ENCODE peak calls at places on chromosomes 12 and 14, in eight cellular contexts. One of them, this sample, is unnamed.

GRCh38 chr12:14219156-14219555 is 146.3 kb upstream of the ATF7IP start:
- DNase-seq in GM13977: no peak
- DNase-seq in HFFc6: no peak
- DNase-seq in fibroblast of lung: no peak
- DNase-seq in cardiac fibroblast: no peak
- DNase-seq in A549: no peak
- DNase-seq in brain microvascular endothelial cell: no peak
- DNase-seq in neural crest cell: no peak
- DNase-seq in this sample: no peak

GRCh38 chr14:61119006-61119405 is 138.0 kb downstream of the SLC38A6 start:
- DNase-seq in GM13977: no peak
- DNase-seq in HFFc6: no peak
- DNase-seq in fibroblast of lung: no peak
- DNase-seq in cardiac fibroblast: no peak
- DNase-seq in A549: no peak
- DNase-seq in brain microvascular endothelial cell: no peak
- DNase-seq in neural crest cell: no peak
- DNase-seq in this sample: no peak

GRCh38 chr12:9372202-9372601 is 164.0 kb upstream of the PZP start:
- DNase-seq in GM13977: no peak
- DNase-seq in HFFc6: no peak
- DNase-seq in fibroblast of lung: peak; percentile 43
- DNase-seq in cardiac fibroblast: no peak
- DNase-seq in A549: no peak
- DNase-seq in brain microvascular endothelial cell: peak; percentile 11
- DNase-seq in neural crest cell: no peak
- DNase-seq in this sample: no peak

GRCh38 chr12:12788675-12789368 is 3.4 kb downstream of the APOLD1 start:
- DNase-seq in GM13977: peak; percentile 69
- DNase-seq in HFFc6: peak; percentile 59
- DNase-seq in fibroblast of lung: peak; percentile 86
- DNase-seq in cardiac fibroblast: peak; percentile 89
- DNase-seq in A549: peak; percentile 57
- DNase-seq in brain microvascular endothelial cell: no peak
- DNase-seq in neural crest cell: peak; percentile 36
- DNase-seq in this sample: peak; percentile 28

GRCh38 chr12:42918387-42918786 is 328.8 kb upstream of the PRICKLE1 start:
- DNase-seq in GM13977: no peak
- DNase-seq in HFFc6: no peak
- DNase-seq in fibroblast of lung: no peak
- DNase-seq in cardiac fibroblast: no peak
- DNase-seq in A549: no peak
- DNase-seq in brain microvascular endothelial cell: no peak
- DNase-seq in neural crest cell: no peak
- DNase-seq in this sample: no peak

GRCh38 chr12:2960432-2960956 is 1.3 kb downstream of the TEAD4 start:
- DNase-seq in GM13977: peak; percentile 52
- DNase-seq in HFFc6: peak; percentile 63
- DNase-seq in fibroblast of lung: peak; percentile 28
- DNase-seq in cardiac fibroblast: peak; percentile 25
- DNase-seq in A549: peak; percentile 40
- DNase-seq in brain microvascular endothelial cell: peak; percentile 36
- DNase-seq in neural crest cell: no peak
- DNase-seq in this sample: no peak

GRCh38 chr12:122079532-122080081 is 1.1 kb downstream of the MLXIP start:
- DNase-seq in GM13977: no peak
- DNase-seq in HFFc6: no peak
- DNase-seq in fibroblast of lung: no peak
- DNase-seq in cardiac fibroblast: no peak
- DNase-seq in A549: no peak
- DNase-seq in brain microvascular endothelial cell: no peak
- DNase-seq in neural crest cell: no peak
- DNase-seq in this sample: no peak

GRCh38 chr14:63770187-63770807 is 42.4 kb upstream of the SGPP1 start:
- DNase-seq in GM13977: peak; percentile 52
- DNase-seq in HFFc6: peak; percentile 57
- DNase-seq in fibroblast of lung: peak; percentile 71
- DNase-seq in cardiac fibroblast: peak; percentile 78
- DNase-seq in A549: no peak
- DNase-seq in brain microvascular endothelial cell: peak; percentile 53
- DNase-seq in neural crest cell: peak; percentile 19
- DNase-seq in this sample: no peak

GRCh38 chr12:66168410-66168809 is 1.4 kb downstream of the TMBIM4 start:
- DNase-seq in GM13977: no peak
- DNase-seq in HFFc6: no peak
- DNase-seq in fibroblast of lung: no peak
- DNase-seq in cardiac fibroblast: no peak
- DNase-seq in A549: no peak
- DNase-seq in brain microvascular endothelial cell: no peak
- DNase-seq in neural crest cell: no peak
- DNase-seq in this sample: no peak

GRCh38 chr12:102120886-102121285 is 903 bp downstream of the PARPBP start:
- DNase-seq in GM13977: peak; percentile 9
- DNase-seq in HFFc6: peak; percentile 46
- DNase-seq in fibroblast of lung: peak; percentile 30
- DNase-seq in cardiac fibroblast: peak; percentile 36
- DNase-seq in A549: peak; percentile 16
- DNase-seq in brain microvascular endothelial cell: peak; percentile 3
- DNase-seq in neural crest cell: no peak
- DNase-seq in this sample: no peak

GRCh38 chr12:6285532-6286306 is 24.8 kb upstream of the PLEKHG6 start:
- DNase-seq in GM13977: no peak
- DNase-seq in HFFc6: no peak
- DNase-seq in fibroblast of lung: peak; percentile 90
- DNase-seq in cardiac fibroblast: peak; percentile 75
- DNase-seq in A549: no peak
- DNase-seq in brain microvascular endothelial cell: no peak
- DNase-seq in neural crest cell: no peak
- DNase-seq in this sample: no peak

GRCh38 chr14:105065280-105066228 is at the start of gene GPR132:
- DNase-seq in GM13977: peak; percentile 93
- DNase-seq in HFFc6: no peak
- DNase-seq in fibroblast of lung: no peak
- DNase-seq in cardiac fibroblast: no peak
- DNase-seq in A549: no peak
- DNase-seq in brain microvascular endothelial cell: no peak
- DNase-seq in neural crest cell: no peak
- DNase-seq in this sample: no peak

GRCh38 chr14:90968025-90968424 is 92.4 kb downstream of the RPS6KA5 start:
- DNase-seq in GM13977: no peak
- DNase-seq in HFFc6: no peak
- DNase-seq in fibroblast of lung: peak; percentile 47
- DNase-seq in cardiac fibroblast: peak; percentile 57
- DNase-seq in A549: no peak
- DNase-seq in brain microvascular endothelial cell: peak; percentile 12
- DNase-seq in neural crest cell: no peak
- DNase-seq in this sample: no peak

GRCh38 chr12:110689601-110690430 is 901 bp upstream of the HVCN1 start:
- DNase-seq in GM13977: peak; percentile 84
- DNase-seq in HFFc6: no peak
- DNase-seq in fibroblast of lung: peak; percentile 26
- DNase-seq in cardiac fibroblast: peak; percentile 14
- DNase-seq in A549: no peak
- DNase-seq in brain microvascular endothelial cell: no peak
- DNase-seq in neural crest cell: no peak
- DNase-seq in this sample: no peak

GRCh38 chr14:50344116-50344775 is 32.1 kb downstream of the DMAC2L start:
- DNase-seq in GM13977: peak; percentile 65
- DNase-seq in HFFc6: no peak
- DNase-seq in fibroblast of lung: no peak
- DNase-seq in cardiac fibroblast: peak; percentile 68
- DNase-seq in A549: no peak
- DNase-seq in brain microvascular endothelial cell: no peak
- DNase-seq in neural crest cell: no peak
- DNase-seq in this sample: no peak
- TF ChIP-seq CTCF in GM13977: no peak
- TF ChIP-seq CTCF in HFFc6: no peak
- TF ChIP-seq CTCF in fibroblast of lung: no peak
- TF ChIP-seq CTCF in cardiac fibroblast: no peak
- TF ChIP-seq CTCF in A549: no peak
- TF ChIP-seq CTCF in brain microvascular endothelial cell: no peak
- TF ChIP-seq CTCF in neural crest cell: no peak
- TF ChIP-seq CTCF in this sample: no peak

GRCh38 chr12:52009081-52009751 is 2.5 kb downstream of the TAMALIN start:
- DNase-seq in GM13977: no peak
- DNase-seq in HFFc6: no peak
- DNase-seq in fibroblast of lung: no peak
- DNase-seq in cardiac fibroblast: peak; percentile 19
- DNase-seq in A549: no peak
- DNase-seq in brain microvascular endothelial cell: no peak
- DNase-seq in neural crest cell: no peak
- DNase-seq in this sample: no peak

GRCh38 chr12:52011602-52012214 is 5.0 kb downstream of the TAMALIN start:
- DNase-seq in GM13977: no peak
- DNase-seq in HFFc6: no peak
- DNase-seq in fibroblast of lung: no peak
- DNase-seq in cardiac fibroblast: no peak
- DNase-seq in A549: no peak
- DNase-seq in brain microvascular endothelial cell: no peak
- DNase-seq in neural crest cell: no peak
- DNase-seq in this sample: no peak

GRCh38 chr12:52007982-52008510 is 1.3 kb downstream of the TAMALIN start:
- DNase-seq in GM13977: no peak
- DNase-seq in HFFc6: no peak
- DNase-seq in fibroblast of lung: no peak
- DNase-seq in cardiac fibroblast: no peak
- DNase-seq in A549: no peak
- DNase-seq in brain microvascular endothelial cell: no peak
- DNase-seq in neural crest cell: no peak
- DNase-seq in this sample: no peak

GRCh38 chr12:52010692-52011601 is 4.2 kb downstream of the TAMALIN start:
- DNase-seq in GM13977: no peak
- DNase-seq in HFFc6: no peak
- DNase-seq in fibroblast of lung: no peak
- DNase-seq in cardiac fibroblast: no peak
- DNase-seq in A549: no peak
- DNase-seq in brain microvascular endothelial cell: no peak
- DNase-seq in neural crest cell: no peak
- DNase-seq in this sample: no peak

GRCh38 chr12:52010152-52010622 is 3.4 kb downstream of the TAMALIN start:
- DNase-seq in GM13977: no peak
- DNase-seq in HFFc6: peak; percentile 11
- DNase-seq in fibroblast of lung: peak; percentile 91
- DNase-seq in cardiac fibroblast: peak; percentile 81
- DNase-seq in A549: no peak
- DNase-seq in brain microvascular endothelial cell: peak; percentile 32
- DNase-seq in neural crest cell: peak; percentile 77
- DNase-seq in this sample: peak; percentile 73
- TF ChIP-seq CTCF in GM13977: no peak
- TF ChIP-seq CTCF in HFFc6: no peak
- TF ChIP-seq CTCF in fibroblast of lung: no peak
- TF ChIP-seq CTCF in cardiac fibroblast: no peak
- TF ChIP-seq CTCF in A549: no peak
- TF ChIP-seq CTCF in brain microvascular endothelial cell: no peak
- TF ChIP-seq CTCF in neural crest cell: no peak
- TF ChIP-seq CTCF in this sample: no peak

GRCh38 chr14:85417396-85417795 is 112.5 kb upstream of the FLRT2 start:
- DNase-seq in GM13977: no peak
- DNase-seq in HFFc6: no peak
- DNase-seq in fibroblast of lung: no peak
- DNase-seq in cardiac fibroblast: no peak
- DNase-seq in A549: no peak
- DNase-seq in brain microvascular endothelial cell: no peak
- DNase-seq in neural crest cell: no peak
- DNase-seq in this sample: no peak

GRCh38 chr14:85414142-85414541 is 115.8 kb upstream of the FLRT2 start:
- DNase-seq in GM13977: no peak
- DNase-seq in HFFc6: no peak
- DNase-seq in fibroblast of lung: no peak
- DNase-seq in cardiac fibroblast: peak; percentile 62
- DNase-seq in A549: no peak
- DNase-seq in brain microvascular endothelial cell: no peak
- DNase-seq in neural crest cell: no peak
- DNase-seq in this sample: no peak

GRCh38 chr14:85412756-85413155 is 117.2 kb upstream of the FLRT2 start:
- DNase-seq in GM13977: no peak
- DNase-seq in HFFc6: no peak
- DNase-seq in fibroblast of lung: no peak
- DNase-seq in cardiac fibroblast: no peak
- DNase-seq in A549: no peak
- DNase-seq in brain microvascular endothelial cell: no peak
- DNase-seq in neural crest cell: no peak
- DNase-seq in this sample: no peak

GRCh38 chr14:85416771-85417170 is 113.2 kb upstream of the FLRT2 start:
- DNase-seq in GM13977: no peak
- DNase-seq in HFFc6: peak; percentile 72
- DNase-seq in fibroblast of lung: peak; percentile 59
- DNase-seq in cardiac fibroblast: peak; percentile 91
- DNase-seq in A549: peak; percentile 15
- DNase-seq in brain microvascular endothelial cell: peak; percentile 80
- DNase-seq in neural crest cell: no peak
- DNase-seq in this sample: no peak

DNA sequence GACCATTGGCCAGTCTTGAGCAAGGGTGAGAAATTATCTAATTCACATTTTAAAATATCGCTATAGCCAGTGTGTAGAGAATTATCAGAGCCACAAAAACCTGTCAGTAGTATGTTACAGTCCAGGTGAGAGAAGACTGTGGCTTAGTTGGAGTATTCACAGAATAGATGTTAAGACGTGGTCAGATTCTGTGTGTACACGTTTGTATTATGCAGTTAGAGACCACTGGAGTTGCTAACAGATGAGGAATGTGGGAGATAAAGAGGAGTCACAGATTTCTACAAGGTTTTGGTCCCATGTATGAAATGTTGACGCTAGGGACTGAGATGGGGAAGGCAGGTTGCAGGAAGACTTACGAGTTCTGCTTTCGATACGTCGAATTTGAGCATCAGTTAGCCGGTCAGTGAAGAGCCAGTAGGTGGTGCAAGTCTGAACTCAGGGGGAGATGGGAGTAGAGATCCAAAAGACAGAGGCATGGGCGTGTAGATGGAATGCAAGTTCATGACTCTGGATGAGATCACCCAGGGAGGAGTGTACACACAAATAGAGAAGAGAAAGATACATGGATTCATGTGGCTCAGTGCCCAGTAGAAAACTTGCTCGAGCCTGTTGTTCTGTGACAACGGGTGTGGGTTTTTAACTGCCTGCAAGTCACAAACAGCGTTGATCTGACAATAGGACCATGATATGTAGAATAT is 114.8 kb upstream of the FLRT2 start:
- DNase-seq in GM13977: no peak
- DNase-seq in HFFc6: peak; percentile 94
- DNase-seq in fibroblast of lung: peak; percentile 86
- DNase-seq in cardiac fibroblast: peak; percentile 99
- DNase-seq in A549: peak; percentile 85
- DNase-seq in brain microvascular endothelial cell: peak; percentile 98
- DNase-seq in neural crest cell: no peak
- DNase-seq in this sample: peak; percentile 17
- TF ChIP-seq CTCF in GM13977: no peak
- TF ChIP-seq CTCF in HFFc6: peak; percentile 74
- TF ChIP-seq CTCF in fibroblast of lung: peak; percentile 41
- TF ChIP-seq CTCF in cardiac fibroblast: peak; percentile 79
- TF ChIP-seq CTCF in A549: peak; percentile 66
- TF ChIP-seq CTCF in brain microvascular endothelial cell: peak; percentile 79
- TF ChIP-seq CTCF in neural crest cell: no peak
- TF ChIP-seq CTCF in this sample: no peak

DNA sequence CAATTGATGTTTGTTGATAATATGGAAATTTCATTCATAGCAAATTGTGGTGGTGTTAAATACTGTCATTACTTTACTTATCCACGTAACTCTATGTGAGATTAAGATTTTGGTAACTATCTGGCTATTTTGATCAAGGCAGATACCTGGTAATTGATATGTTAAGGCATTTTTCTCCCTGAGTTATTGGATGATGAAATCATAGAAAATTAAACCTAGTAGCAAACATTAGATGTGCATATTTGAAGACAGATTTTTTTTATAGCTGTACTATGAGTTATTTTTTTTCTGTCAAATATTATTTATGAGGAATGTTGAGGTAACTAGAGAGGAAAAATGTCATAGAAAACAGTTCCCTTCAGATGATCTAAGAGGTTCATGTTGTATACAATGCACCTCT is 64.8 kb upstream of the SLC38A2 start:
- DNase-seq in GM13977: no peak
- DNase-seq in HFFc6: no peak
- DNase-seq in fibroblast of lung: no peak
- DNase-seq in cardiac fibroblast: no peak
- DNase-seq in A549: no peak
- DNase-seq in brain microvascular endothelial cell: no peak
- DNase-seq in neural crest cell: no peak
- DNase-seq in this sample: no peak
- TF ChIP-seq CTCF in GM13977: no peak
- TF ChIP-seq CTCF in HFFc6: no peak
- TF ChIP-seq CTCF in fibroblast of lung: no peak
- TF ChIP-seq CTCF in cardiac fibroblast: no peak
- TF ChIP-seq CTCF in A549: no peak
- TF ChIP-seq CTCF in brain microvascular endothelial cell: no peak
- TF ChIP-seq CTCF in neural crest cell: no peak
- TF ChIP-seq CTCF in this sample: no peak